ENCODE peak calls at places on chromosomes 4 and X, in nine cellular contexts. S is astrocyte, W is GM13976, F is HL-60, B is AG09309, X is glutamatergic neuron, M is lower lobe of right lung, T is spleen, A is B cell. N is an unnamed sample.

GRCh38 chr4:33625762-33626161 is 2618.6 kb downstream of the ARAP2 start:
- DNase-seq in B (no peak), S (no peak), W (no peak), M (no peak), T (no peak), A (no peak), X (no peak), F (no peak), N (no peak)

GRCh38 chrX:64188901-64189300 is 16.6 kb downstream of the AMER1 start:
- DNase-seq in W (no peak), S (no peak), B (no peak), T (no peak), A (no peak), M (no peak), X (no peak), F (no peak), N (no peak)

GRCh38 chr4:185017964-185018772 is at the start of gene HELT:
- DNase-seq in M (no peak), T (no peak), S (no peak), W (peak; percentile 23), A (no peak), B (no peak), F (no peak), X (peak; percentile 32), N (no peak)

GRCh38 chr4:159191989-159192388 is 89.1 kb downstream of the RAPGEF2 start:
- DNase-seq in B (peak; percentile 45), W (no peak), F (no peak), A (no peak), X (no peak), T (no peak), M (no peak), S (peak; percentile 83), N (no peak)

GRCh38 chr4:59936566-59936965 is 1263.6 kb upstream of the ADGRL3 start:
- DNase-seq in W (no peak), X (no peak), B (no peak), T (no peak), A (no peak), M (no peak), S (no peak), F (no peak), N (no peak)

GRCh38 chr4:54296548-54297203 is 67.6 kb downstream of the PDGFRA start:
- DNase-seq in X (no peak), W (no peak), F (no peak), S (no peak), M (no peak), T (no peak), A (no peak), B (no peak), N (no peak)

GRCh38 chrX:143027262-143027661 is 1.5 kb downstream of the SPANXN4 start:
- DNase-seq in X (no peak), T (no peak), F (no peak), B (no peak), W (no peak), M (no peak), A (no peak), S (no peak), N (no peak)

GRCh38 chr4:123340381-123340701 is 56.3 kb upstream of the SPRY1 start:
- DNase-seq in F (no peak), M (no peak), W (no peak), A (no peak), T (no peak), B (peak; percentile 60), X (no peak), S (peak; percentile 86), N (no peak)

GRCh38 chr4:174273960-174274359 is 9.5 kb downstream of the FBXO8 start:
- DNase-seq in A (no peak), B (no peak), M (no peak), T (no peak), F (no peak), S (no peak), W (no peak), X (peak; percentile 23), N (no peak)

GRCh38 chr4:8238061-8238511 is 31.5 kb upstream of the HTRA3 start:
- DNase-seq in T (peak; percentile 88), X (no peak), M (peak; percentile 53), S (no peak), A (peak; percentile 75), B (no peak), W (no peak), F (no peak), N (no peak)

GRCh38 chr4:37827030-37827705 is 682 bp downstream of the PGM2 start:
- DNase-seq in W (peak; percentile 28), F (no peak), B (no peak), M (no peak), T (no peak), X (no peak), A (no peak), S (peak; percentile 50), N (no peak)

GRCh38 chr4:17492876-17493275 is 19.0 kb downstream of the QDPR start:
- DNase-seq in T (no peak), F (no peak), A (no peak), M (no peak), B (no peak), X (no peak), W (no peak), S (no peak), N (no peak)

GRCh38 chrX:53155512-53156206 is 61.7 kb downstream of the KANTR start:
- DNase-seq in F (no peak), X (no peak), T (no peak), B (no peak), S (no peak), M (no peak), W (no peak), A (no peak), N (no peak)

GRCh38 chr4:48173055-48173991 is 39.3 kb upstream of the TXK start:
- DNase-seq in W (peak; percentile 9), X (no peak), F (peak; percentile 49), S (peak; percentile 25), M (no peak), T (no peak), B (peak; percentile 57), A (no peak), N (no peak)

GRCh38 chrX:85112270-85112669 is 108.6 kb downstream of the APOOL start:
- DNase-seq in X (no peak), B (no peak), W (no peak), S (no peak), F (peak; percentile 32), M (no peak), A (no peak), T (no peak), N (no peak)

GRCh38 chr4:139768366-139768765 is 102.7 kb downstream of the MGST2 start:
- DNase-seq in M (no peak), W (no peak), F (no peak), S (no peak), T (no peak), X (no peak), B (no peak), A (no peak), N (no peak)

GRCh38 chr4:190020790-190021717 is 6.0 kb downstream of the FRG2 start:
- DNase-seq in W (peak; percentile 44), B (no peak), S (peak; percentile 7), T (peak; percentile 69), X (peak; percentile 65), M (peak; percentile 52), A (peak; percentile 47), F (no peak), N (peak; percentile 47)

GRCh38 chr4:127965803-127966175 is 583 bp downstream of the ABHD18 start:
- DNase-seq in B (no peak), F (peak; percentile 64), X (peak; percentile 68), M (peak; percentile 64), T (peak; percentile 93), A (peak; percentile 63), W (peak; percentile 80), S (peak; percentile 5), N (no peak)

DNA sequence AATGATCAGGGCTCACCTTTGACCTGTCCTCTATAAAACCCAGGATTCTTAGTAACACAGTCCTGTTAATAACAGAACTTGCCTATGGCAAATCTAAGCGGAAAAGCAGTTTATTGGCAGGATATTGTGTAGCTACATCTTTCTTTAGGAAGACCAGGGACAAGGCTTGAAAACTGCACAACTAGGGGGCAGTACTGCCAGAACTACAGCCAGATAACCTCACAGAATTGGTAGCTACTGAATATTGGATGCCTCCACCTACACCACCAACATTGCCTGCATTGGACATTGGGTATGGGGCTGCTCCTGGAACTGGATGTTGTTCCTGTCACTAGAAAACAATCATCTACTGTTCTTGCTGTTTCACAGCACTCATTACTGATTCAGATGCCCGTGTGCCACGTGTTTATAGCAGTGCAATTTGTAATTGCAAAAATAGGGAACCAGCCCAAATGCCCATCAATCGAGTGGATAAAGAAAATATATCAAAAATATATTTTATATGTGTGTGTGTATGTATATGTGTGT is 47.4 kb downstream of the REPS2 start:
- DNase-seq in T (no peak), B (no peak), M (no peak), X (no peak), W (no peak), A (no peak), F (no peak), S (no peak), N (peak; percentile 3)
- TF ChIP-seq CTCF in T (no peak), B (peak; percentile 18), M (no peak), X (no peak), W (no peak), A (no peak), F (no peak), S (no peak), N (no peak)

GRCh38 chr4:73021634-73022033 is 47.9 kb downstream of the COX18 start:
- DNase-seq in T (no peak), F (peak; percentile 42), X (no peak), W (peak; percentile 46), A (no peak), M (no peak), S (peak; percentile 33), B (peak; percentile 16), N (no peak)
- TF ChIP-seq CTCF in T (no peak), F (no peak), X (no peak), W (peak; percentile 34), A (no peak), M (no peak), S (peak; percentile 46), B (peak; percentile 56), N (peak; percentile 1)

GRCh38 chr4:134278675-134279074 is 77.1 kb upstream of the PABPC4L start:
- DNase-seq in X (no peak), M (no peak), W (no peak), B (no peak), T (no peak), S (peak; percentile 49), F (no peak), A (no peak), N (no peak)
- TF ChIP-seq CTCF in X (no peak), M (no peak), W (no peak), B (no peak), T (no peak), S (no peak), F (no peak), A (no peak), N (no peak)

DNA sequence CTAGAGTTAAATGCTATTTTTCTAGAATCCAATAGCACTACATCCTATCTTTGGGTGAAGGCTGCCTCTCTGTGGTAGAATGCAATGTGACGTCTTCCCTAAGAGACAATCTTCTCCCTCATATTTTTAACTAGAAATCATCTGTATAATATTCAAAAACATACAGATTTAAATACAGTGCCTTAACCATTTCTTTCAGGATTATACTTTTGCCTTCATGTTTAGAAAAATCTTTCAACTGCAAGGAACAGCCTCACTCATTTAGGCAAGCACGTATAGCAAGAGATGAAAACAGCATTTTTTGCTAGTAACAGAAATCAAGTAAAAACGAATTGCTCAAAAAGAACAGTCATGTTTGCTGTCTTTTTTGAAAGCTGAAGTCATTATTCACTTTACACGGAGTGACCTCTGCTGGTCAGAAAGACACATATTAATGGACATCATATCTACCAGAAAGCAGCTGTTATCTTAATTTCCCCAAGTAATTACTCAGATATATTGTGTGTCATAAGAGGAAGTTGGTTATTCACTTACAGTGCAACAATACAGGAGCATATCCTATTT is 422.3 kb downstream of the STPG2 start:
- DNase-seq in F (no peak), M (no peak), X (no peak), W (no peak), S (peak; percentile 23), T (no peak), B (no peak), A (no peak), N (no peak)
- TF ChIP-seq CTCF in F (no peak), M (no peak), X (peak; percentile 48), W (no peak), S (peak; percentile 5), T (no peak), B (no peak), A (no peak), N (peak; percentile 17)

N was measured in endothelial cell.